ENCODE peak calls at places on chromosomes 1 and 21, in six cellular contexts. W is heart right ventricle, M is keratinocyte, G is body of pancreas, P is stomach, Z is uterus. U is an unnamed sample. For H3K36me3, the result is how much of the 10 kb centered on the place peaks cover.

GRCh38 chr1:28640766-28641165 is 2.1 kb downstream of the TAF12 start:
- DNase-seq in W (no peak), M (no peak), G (no peak), P (no peak), Z (no peak), U (no peak)

GRCh38 chr1:200291106-200291505 is 118.7 kb downstream of the ZNF281 start:
- DNase-seq in W (no peak), M (no peak), G (no peak), P (no peak), Z (no peak), U (no peak)

GRCh38 chr1:150563340-150564038 is 14.3 kb downstream of the ADAMTSL4 start:
- DNase-seq in W (no peak), M (no peak), G (peak), P (peak), Z (peak), U (no peak)

GRCh38 chr1:167761400-167761799 is 39.6 kb downstream of the MPZL1 start:
- DNase-seq in W (no peak), M (no peak), G (no peak), P (no peak), Z (no peak), U (no peak)

GRCh38 chr1:201756411-201756810 is 72.5 kb upstream of the IPO9 start:
- DNase-seq in W (no peak), M (no peak), G (no peak), P (no peak), Z (no peak), U (no peak)

GRCh38 chr21:41168391-41169257 is 664 bp downstream of the BACE2 start:
- DNase-seq in W (peak), M (no peak), G (peak), P (peak), Z (peak), U (peak)

GRCh38 chr1:12134716-12135115 is 32.1 kb upstream of the TNFRSF1B start:
- DNase-seq in W (no peak), M (no peak), G (no peak), P (no peak), Z (no peak), U (no peak)

GRCh38 chr21:36783612-36784383 is 84.9 kb downstream of the SIM2 start:
- DNase-seq in W (no peak), M (peak), G (no peak), P (no peak), Z (no peak), U (no peak)

GRCh38 chr1:207896547-207896946 is 14.4 kb downstream of the CD34 start:
- DNase-seq in W (no peak), M (no peak), G (no peak), P (no peak), Z (no peak), U (no peak)

GRCh38 chr1:208829601-208830000 is 585.4 kb upstream of the PLXNA2 start:
- DNase-seq in W (no peak), M (no peak), G (no peak), P (no peak), Z (no peak), U (no peak)

GRCh38 chr1:41876533-41877445 is 41.9 kb downstream of the HIVEP3 start:
- DNase-seq in W (no peak), M (no peak), G (no peak), P (no peak), Z (no peak), U (no peak)

GRCh38 chr1:227487606-227488005 is 75.8 kb upstream of the ZNF678 start:
- DNase-seq in W (no peak), M (no peak), G (no peak), P (no peak), Z (no peak), U (no peak)

GRCh38 chr21:16241500-16241963 is 511.8 kb downstream of the USP25 start:
- DNase-seq in W (no peak), M (no peak), G (no peak), P (no peak), Z (no peak), U (no peak)

GRCh38 chr1:86798608-86799291 is 94.4 kb downstream of the SH3GLB1 start:
- DNase-seq in W (no peak), M (no peak), G (no peak), P (no peak), Z (no peak), U (no peak)

GRCh38 chr21:16377120-16377658 is 647.4 kb downstream of the USP25 start:
- DNase-seq in W (no peak), M (no peak), G (no peak), P (no peak), Z (no peak), U (no peak)

GRCh38 chr21:17523007-17523451 is 10.2 kb downstream of the CXADR start:
- DNase-seq in W (no peak), M (no peak), G (no peak), P (no peak), Z (no peak), U (no peak)

GRCh38 chr1:176854725-176855433 is 309.6 kb downstream of the ASTN1 start:
- DNase-seq in W (no peak), M (no peak), G (peak), P (no peak), Z (no peak), U (no peak)

GRCh38 chr1:9297831-9298230 is 5.1 kb downstream of the SPSB1 start:
- DNase-seq in W (no peak), M (no peak), G (no peak), P (no peak), Z (no peak), U (no peak)

GRCh38 chr1:39258146-39258924 is 53.8 kb downstream of the MACF1 start:
- DNase-seq in W (peak), M (peak), G (peak), P (peak), Z (peak), U (peak)

GRCh38 chr1:68145418-68146126 is 86.8 kb downstream of the WLS start:
- DNase-seq in W (no peak), M (no peak), G (peak), P (peak), Z (no peak), U (no peak)

DNA sequence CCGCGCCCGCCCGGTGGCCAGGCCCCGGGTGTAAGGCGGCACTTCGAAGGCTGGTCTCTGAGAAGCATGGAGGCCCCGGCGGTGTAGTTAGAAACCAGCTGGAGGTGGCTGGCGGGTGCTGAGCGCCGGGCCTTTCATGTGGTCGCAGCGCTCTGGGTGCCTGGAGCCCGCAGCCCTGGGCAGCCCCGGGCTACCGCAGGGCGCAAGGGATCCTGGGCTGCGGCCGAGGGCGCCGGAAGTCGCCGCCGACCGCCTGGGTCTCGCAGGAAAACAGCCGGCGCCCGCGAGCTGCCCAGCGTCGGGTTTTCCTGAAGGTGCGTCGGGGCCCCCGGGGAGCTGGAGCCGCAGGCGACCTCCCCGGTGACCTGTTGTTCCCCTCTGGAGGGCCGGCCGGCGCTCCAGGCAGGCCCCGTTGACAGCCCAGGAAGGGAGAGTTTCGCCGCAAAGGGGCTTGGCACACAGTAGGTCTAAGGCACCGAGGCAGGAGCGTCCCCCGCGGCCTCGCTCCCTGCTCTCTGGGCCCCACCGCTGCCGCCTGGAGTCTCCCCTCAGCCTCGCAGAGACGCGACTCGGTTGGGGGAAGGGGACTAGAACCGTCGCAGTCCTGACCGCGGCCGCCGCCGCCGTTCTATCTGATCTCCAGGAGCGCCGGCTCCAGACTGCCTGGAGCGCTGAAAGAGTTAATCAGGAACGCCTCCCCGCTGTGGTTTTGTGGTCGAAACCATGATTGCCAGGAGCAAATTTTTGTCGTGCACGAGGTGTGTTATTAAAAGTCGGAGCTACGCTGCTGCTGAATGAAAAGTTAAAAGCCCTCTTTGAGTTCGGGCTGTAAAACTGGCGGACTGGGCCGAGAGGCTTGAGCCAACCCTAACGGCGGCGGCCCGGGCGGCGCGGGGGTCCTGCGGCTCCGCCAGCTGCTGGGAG is 2.8 kb downstream of the GRHL3 start:
- DNase-seq in W (peak), M (peak), G (peak), P (peak), Z (peak), U (no peak)
- H3K4me3 ChIP-seq in W (peak), M (peak), G (peak), P (peak), Z (peak), U (no peak)

GRCh38 chr1:22101995-22102394 is 40.9 kb downstream of the WNT4 start:
- DNase-seq in W (no peak), M (no peak), G (no peak), P (no peak), Z (no peak), U (no peak)

GRCh38 chr1:22098752-22099151 is 44.1 kb downstream of the WNT4 start:
- DNase-seq in W (no peak), M (no peak), G (no peak), P (no peak), Z (no peak), U (no peak)

GRCh38 chr1:22102746-22103145 is 40.2 kb downstream of the WNT4 start:
- DNase-seq in W (no peak), M (no peak), G (no peak), P (no peak), Z (no peak), U (no peak)

GRCh38 chr1:22101199-22101598 is 41.7 kb downstream of the WNT4 start:
- DNase-seq in W (no peak), M (no peak), G (no peak), P (no peak), Z (no peak), U (no peak)

GRCh38 chr1:22100168-22100567 is 42.7 kb downstream of the WNT4 start:
- DNase-seq in W (no peak), M (no peak), G (no peak), P (no peak), Z (no peak), U (no peak)
- H3K36me3 ChIP-seq in W (under half), M (under half), G (under half), P (under half), Z (under half), U (under half)

GRCh38 chr1:46449223-46450159 is 40.1 kb upstream of the DMBX1 start:
- DNase-seq in W (no peak), M (no peak), G (no peak), P (no peak), Z (no peak), U (no peak)

GRCh38 chr1:46447499-46448108 is 42.0 kb upstream of the DMBX1 start:
- DNase-seq in W (no peak), M (no peak), G (no peak), P (no peak), Z (no peak), U (no peak)

GRCh38 chr1:46450160-46450517 is 39.5 kb upstream of the DMBX1 start:
- DNase-seq in W (no peak), M (no peak), G (no peak), P (no peak), Z (no peak), U (no peak)

GRCh38 chr1:46446646-46447498 is 42.8 kb upstream of the DMBX1 start:
- DNase-seq in W (peak), M (peak), G (peak), P (peak), Z (peak), U (peak)

DNA sequence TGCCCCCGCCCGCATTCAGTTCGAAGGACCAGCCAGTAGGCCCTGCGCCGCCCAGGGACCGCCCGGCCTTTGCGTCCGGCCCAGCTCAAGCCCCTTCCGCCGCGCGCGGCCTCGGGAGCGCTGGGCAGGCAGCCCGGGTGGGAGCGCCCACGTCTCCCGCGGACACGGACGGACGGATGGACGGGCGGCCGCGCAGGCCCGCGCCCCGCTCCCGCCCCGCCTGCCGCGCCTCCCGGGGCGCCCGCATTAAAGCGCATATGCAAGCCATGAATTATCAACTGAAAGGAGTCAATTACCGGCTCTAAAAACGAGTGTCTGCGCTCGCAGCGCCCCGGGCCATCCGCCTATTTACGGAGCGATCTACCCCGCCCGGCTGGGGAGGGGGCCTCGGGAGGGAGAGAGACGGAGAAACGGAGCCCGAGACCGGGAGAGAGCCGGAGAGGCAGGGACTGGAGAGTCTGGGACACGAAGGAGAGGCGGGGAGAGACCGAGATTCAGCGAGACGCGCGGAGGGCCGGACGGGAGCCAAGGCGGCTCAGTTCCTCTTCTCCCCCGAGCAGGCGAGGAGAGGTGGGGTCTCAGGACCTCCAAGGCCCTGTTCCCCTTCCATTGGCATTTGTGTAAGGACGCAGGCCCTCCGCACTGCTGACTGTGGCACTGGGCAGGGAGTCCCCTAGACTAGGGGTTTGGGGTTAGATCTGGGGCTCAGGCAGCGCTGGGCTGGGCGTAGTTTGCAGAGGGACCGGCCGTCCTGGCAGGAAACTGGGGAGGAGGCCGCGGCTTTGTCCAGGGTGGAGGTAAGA is 41.3 kb upstream of the DMBX1 start:
- DNase-seq in W (peak), M (no peak), G (no peak), P (no peak), Z (no peak), U (no peak)
- H3K4me3 ChIP-seq in W (peak), M (no peak), G (no peak), P (peak), Z (no peak), U (no peak)

GRCh38 chr21:45179568-45180288 is 105.3 kb downstream of the ADARB1 start:
- DNase-seq in W (no peak), M (no peak), G (no peak), P (no peak), Z (no peak), U (no peak)
- H3K36me3 ChIP-seq in W (under half), M (under half), G (under half), P (under half), Z (under half), U (under half)

DNA sequence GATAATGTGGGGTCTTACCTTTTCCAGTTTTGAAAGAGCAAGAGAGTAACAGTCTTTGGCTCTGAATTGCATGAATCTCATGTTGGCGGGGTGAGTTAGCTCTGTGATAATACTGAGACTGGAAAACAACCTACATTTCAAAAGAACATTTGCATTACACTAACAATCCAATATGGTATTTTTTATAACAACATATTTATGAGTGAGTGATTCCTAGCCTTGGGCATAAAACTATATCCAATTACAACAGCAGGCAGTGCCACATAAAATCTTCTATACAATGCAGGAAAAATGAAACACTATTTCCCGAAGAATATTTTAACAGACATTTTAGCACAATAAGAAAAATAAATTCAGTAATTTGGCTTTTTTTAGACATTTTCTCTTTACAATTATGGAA is 303.0 kb downstream of the KCNT2 start:
- DNase-seq in W (no peak), M (no peak), G (no peak), P (no peak), Z (no peak), U (no peak)
- H3K4me3 ChIP-seq in W (no peak), M (no peak), G (no peak), P (no peak), Z (no peak), U (no peak)

GRCh38 chr1:84225636-84226035 is 75.9 kb upstream of the SAMD13 start:
- DNase-seq in W (no peak), M (no peak), G (no peak), P (no peak), Z (no peak), U (no peak)

GRCh38 chr1:84224905-84225304 is 76.6 kb upstream of the SAMD13 start:
- DNase-seq in W (no peak), M (no peak), G (no peak), P (no peak), Z (no peak), U (no peak)

DNA sequence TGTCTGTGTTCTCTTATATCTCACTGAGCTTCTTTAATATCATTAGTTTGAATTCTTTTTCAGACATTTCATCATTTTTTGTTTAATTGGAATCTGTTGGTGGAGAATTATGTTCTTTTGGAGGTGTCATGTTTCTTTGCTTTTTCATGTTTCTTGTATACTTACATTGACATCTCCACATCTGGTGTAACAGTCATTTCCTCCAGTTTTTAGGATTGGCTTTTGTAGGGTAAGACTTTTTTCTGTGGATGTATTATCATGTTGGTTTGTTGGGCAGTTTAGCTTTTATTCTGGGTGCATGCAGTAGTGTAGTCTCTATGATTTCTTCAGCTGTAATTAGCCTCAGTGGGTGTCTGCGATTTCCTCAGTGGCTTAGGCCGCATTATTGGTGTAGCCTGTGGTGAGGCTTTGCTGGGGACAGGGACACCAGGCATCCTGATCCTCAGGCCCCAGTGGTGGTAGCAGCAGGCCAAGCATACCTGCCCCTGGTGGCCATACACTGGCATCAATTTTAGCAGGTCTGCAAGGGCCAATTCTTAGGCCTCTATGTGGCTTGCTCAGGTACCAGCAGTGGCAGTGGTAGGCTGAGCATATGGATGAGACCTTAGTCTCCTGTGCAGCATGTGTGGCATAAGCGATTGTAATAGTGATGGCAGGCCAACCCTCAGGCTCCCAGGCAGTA is 77.6 kb upstream of the SAMD13 start:
- DNase-seq in W (no peak), M (no peak), G (no peak), P (no peak), Z (no peak), U (no peak)
- H3K36me3 ChIP-seq in W (under half), M (under half), G (under half), P (under half), Z (under half), U (under half)

GRCh38 chr1:193118803-193119730 is 2.8 kb upstream of the CDC73 start:
- DNase-seq in W (no peak), M (no peak), G (no peak), P (no peak), Z (no peak), U (no peak)

GRCh38 chr1:193120604-193121166 is 1.1 kb upstream of the CDC73 start:
- DNase-seq in W (no peak), M (no peak), G (no peak), P (no peak), Z (no peak), U (no peak)

GRCh38 chr1:193125369-193125768 is 3.5 kb downstream of the CDC73 start:
- DNase-seq in W (no peak), M (no peak), G (no peak), P (no peak), Z (no peak), U (no peak)

GRCh38 chr1:193121616-193122593 is at the start of gene CDC73:
- DNase-seq in W (peak), M (peak), G (peak), P (peak), Z (peak), U (peak)

GRCh38 chr1:193123751-193124150 is 1.9 kb downstream of the CDC73 start:
- DNase-seq in W (no peak), M (no peak), G (no peak), P (no peak), Z (no peak), U (no peak)
- H3K4me3 ChIP-seq in W (no peak), M (no peak), G (no peak), P (peak), Z (no peak), U (no peak)

GRCh38 chr1:112926858-112927257 is 29.1 kb downstream of the SLC16A1 start:
- DNase-seq in W (no peak), M (no peak), G (no peak), P (no peak), Z (no peak), U (no peak)
- H3K36me3 ChIP-seq in W (under half), M (under half), G (under half), P (under half), Z (under half), U (half or more)

DNA sequence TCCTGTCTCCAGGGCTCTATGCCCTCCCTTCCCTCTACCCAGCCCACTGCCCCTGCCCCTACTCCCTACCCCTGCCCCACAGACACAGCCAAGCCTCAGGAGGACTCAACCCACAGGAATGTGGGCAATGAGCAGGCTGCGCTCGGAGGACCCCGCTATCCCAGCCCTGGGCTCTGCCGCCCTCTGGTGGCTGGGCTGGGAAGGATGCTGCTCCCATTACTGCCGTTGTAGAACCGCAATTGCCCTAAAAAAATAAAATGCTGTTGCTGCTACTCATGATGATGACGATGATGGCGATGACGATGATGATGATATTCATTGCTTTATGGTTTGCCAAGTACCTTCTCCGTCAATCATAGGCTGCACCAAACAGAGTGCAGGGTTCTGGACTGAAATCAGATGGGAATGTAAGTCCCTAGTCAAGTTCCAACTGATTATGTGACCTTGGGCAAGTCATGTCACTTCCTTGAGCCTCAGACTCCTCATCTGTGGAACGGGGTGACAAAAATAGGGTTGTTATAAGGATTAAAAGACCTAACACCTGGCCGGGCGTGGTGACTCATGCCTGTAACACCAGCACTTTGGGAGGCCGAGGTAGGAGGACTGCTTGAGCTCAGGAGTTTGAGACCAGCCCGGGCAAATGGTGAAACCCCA is 24.6 kb downstream of the ARHGEF19 start:
- DNase-seq in W (peak), M (peak), G (peak), P (peak), Z (peak), U (peak)
- H3K4me3 ChIP-seq in W (no peak), M (no peak), G (no peak), P (no peak), Z (no peak), U (no peak)